ENCODE peak calls at places on chromosomes 3 and 15, in seven cellular contexts. Q is sigmoid colon, L is ovary, U is suprapubic skin, M is SK-N-SH, I is tibial nerve, G is A549. P is an unnamed sample. For H3K4me1, the result is how much of the 10 kb centered on the place peaks cover.

GRCh38 chr3:183172051-183172639 is 9.6 kb upstream of the LAMP3 start:
- DNase-seq in G (no peak), U (no peak), Q (no peak), L (no peak), M (no peak), I (no peak), P (no peak)

GRCh38 chr3:118272976-118273375 is 761.7 kb downstream of the IGSF11 start:
- DNase-seq in U (no peak), Q (no peak), I (no peak), L (no peak), G (no peak), M (no peak), P (no peak)

GRCh38 chr3:114121996-114122709 is 56.7 kb downstream of the DRD3 start:
- DNase-seq in U (no peak), L (no peak), I (no peak), M (no peak), G (no peak), Q (no peak), P (no peak)

GRCh38 chr15:77266708-77267387 is 153.1 kb downstream of the PEAK1 start:
- DNase-seq in Q (no peak), L (no peak), G (peak), M (no peak), I (no peak), U (no peak), P (no peak)

GRCh38 chr3:12999147-13000140 is 73.8 kb downstream of the IQSEC1 start:
- DNase-seq in Q (peak), G (no peak), I (peak), M (no peak), L (peak), U (peak), P (peak)

GRCh38 chr3:134535186-134535974 is 49.5 kb downstream of the CEP63 start:
- DNase-seq in Q (no peak), U (no peak), M (no peak), G (no peak), L (no peak), I (no peak), P (no peak)

GRCh38 chr3:166420071-166420470 is 582.8 kb upstream of the BCHE start:
- DNase-seq in M (no peak), L (no peak), I (no peak), G (no peak), U (no peak), Q (no peak), P (no peak)

GRCh38 chr15:41989573-41990242 is 17.4 kb upstream of the EHD4 start:
- DNase-seq in U (peak), G (peak), L (peak), M (peak), Q (peak), I (peak), P (peak)

GRCh38 chr3:149090907-149091306 is 4.6 kb upstream of the HLTF start:
- DNase-seq in M (no peak), U (no peak), L (no peak), I (no peak), G (no peak), Q (no peak), P (no peak)

GRCh38 chr3:167876603-167877325 is 141.2 kb downstream of the SERPINI1 start:
- DNase-seq in G (no peak), I (peak), Q (no peak), U (no peak), M (no peak), L (no peak), P (no peak)

GRCh38 chr3:30457081-30457480 is 149.3 kb upstream of the TGFBR2 start:
- DNase-seq in L (no peak), Q (no peak), U (no peak), I (no peak), M (no peak), G (no peak), P (no peak)

GRCh38 chr15:39365161-39365560 is 215.7 kb upstream of the THBS1 start:
- DNase-seq in M (no peak), L (no peak), I (no peak), Q (no peak), U (no peak), G (no peak), P (no peak)

GRCh38 chr3:69292959-69293574 is 92.8 kb downstream of the FRMD4B start:
- DNase-seq in L (no peak), G (no peak), U (no peak), I (no peak), M (no peak), Q (no peak), P (no peak)

GRCh38 chr3:124634210-124635168 is 95.8 kb upstream of the UMPS start:
- DNase-seq in L (no peak), I (no peak), G (peak), Q (no peak), M (no peak), U (no peak), P (peak)

GRCh38 chr3:136336329-136337100 is 86.4 kb downstream of the PCCB start:
- DNase-seq in M (no peak), I (no peak), Q (no peak), G (no peak), L (no peak), U (no peak), P (no peak)

GRCh38 chr3:171465768-171466167 is 5.6 kb upstream of the TNIK start:
- DNase-seq in M (no peak), L (no peak), G (no peak), Q (no peak), I (no peak), U (no peak), P (no peak)

GRCh38 chr3:24373198-24373959 is 121.3 kb downstream of the THRB start:
- DNase-seq in G (no peak), M (no peak), Q (peak), I (no peak), U (no peak), L (no peak), P (no peak)

GRCh38 chr15:74433592-74434259 is at the start of gene SEMA7A:
- DNase-seq in I (peak), M (peak), U (peak), L (peak), Q (peak), G (peak), P (peak)

GRCh38 chr3:60758169-60758568 is 493.1 kb downstream of the FHIT start:
- DNase-seq in Q (no peak), G (no peak), L (no peak), I (no peak), U (no peak), M (no peak), P (no peak)

GRCh38 chr3:72888546-72889309 is 882 bp downstream of the GXYLT2 start:
- DNase-seq in Q (no peak), I (no peak), G (no peak), L (no peak), U (no peak), M (no peak), P (peak)

GRCh38 chr3:72890166-72890925 is 2.5 kb downstream of the GXYLT2 start:
- DNase-seq in Q (no peak), L (peak), U (no peak), I (no peak), G (no peak), M (no peak), P (no peak)

GRCh38 chr3:72891053-72891855 is 3.4 kb downstream of the GXYLT2 start:
- DNase-seq in L (peak), Q (peak), G (no peak), I (peak), U (peak), M (peak), P (peak)

GRCh38 chr3:72887723-72888545 is at the start of gene GXYLT2:
- DNase-seq in Q (peak), U (peak), G (peak), L (peak), I (peak), M (peak), P (peak)

DNA sequence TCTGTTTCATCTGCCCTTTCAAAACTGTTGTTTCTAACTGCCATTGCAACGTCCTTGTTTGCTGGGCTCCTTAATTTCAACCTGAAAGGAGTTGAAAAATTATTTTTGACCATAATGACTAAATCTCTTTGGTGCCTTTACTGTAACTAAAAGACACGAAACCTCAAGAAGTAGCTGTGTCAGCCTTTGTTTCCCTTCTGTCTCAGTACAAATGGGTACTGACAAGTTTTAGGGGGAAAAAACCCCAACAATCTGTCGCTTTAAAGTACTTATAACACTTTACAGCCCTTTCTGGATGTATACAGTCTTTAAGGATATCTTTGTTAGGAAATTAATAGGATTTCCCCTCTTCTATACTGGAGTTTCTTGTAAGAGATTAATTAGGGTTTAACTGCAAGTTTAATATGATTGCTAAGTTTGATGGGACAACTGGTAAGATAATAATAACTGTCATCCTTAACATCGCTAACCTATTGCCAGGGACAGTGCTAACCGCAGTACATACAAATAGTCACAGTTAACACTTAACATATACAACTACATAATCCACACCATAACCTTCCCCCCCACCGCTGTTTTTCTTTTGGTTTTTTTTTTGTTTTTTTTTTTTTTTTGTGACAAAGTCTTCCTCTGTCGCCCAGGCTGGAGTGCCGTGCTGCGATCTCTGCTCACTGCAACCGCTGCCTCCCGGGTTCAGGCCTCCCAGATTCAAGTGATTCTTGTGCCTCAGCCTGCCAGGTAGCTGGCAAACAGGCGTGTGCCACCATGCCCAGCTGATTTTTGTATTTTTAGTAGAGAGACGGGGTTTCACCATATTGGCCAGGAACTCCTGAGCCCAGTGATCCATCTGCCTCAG is 1.7 kb downstream of the GXYLT2 start:
- DNase-seq in I (no peak), G (no peak), M (no peak), L (no peak), Q (no peak), U (no peak), P (no peak)
- H3K4me3 ChIP-seq in I (peak), G (no peak), M (peak), L (peak), Q (peak), U (peak), P (no peak)

DNA sequence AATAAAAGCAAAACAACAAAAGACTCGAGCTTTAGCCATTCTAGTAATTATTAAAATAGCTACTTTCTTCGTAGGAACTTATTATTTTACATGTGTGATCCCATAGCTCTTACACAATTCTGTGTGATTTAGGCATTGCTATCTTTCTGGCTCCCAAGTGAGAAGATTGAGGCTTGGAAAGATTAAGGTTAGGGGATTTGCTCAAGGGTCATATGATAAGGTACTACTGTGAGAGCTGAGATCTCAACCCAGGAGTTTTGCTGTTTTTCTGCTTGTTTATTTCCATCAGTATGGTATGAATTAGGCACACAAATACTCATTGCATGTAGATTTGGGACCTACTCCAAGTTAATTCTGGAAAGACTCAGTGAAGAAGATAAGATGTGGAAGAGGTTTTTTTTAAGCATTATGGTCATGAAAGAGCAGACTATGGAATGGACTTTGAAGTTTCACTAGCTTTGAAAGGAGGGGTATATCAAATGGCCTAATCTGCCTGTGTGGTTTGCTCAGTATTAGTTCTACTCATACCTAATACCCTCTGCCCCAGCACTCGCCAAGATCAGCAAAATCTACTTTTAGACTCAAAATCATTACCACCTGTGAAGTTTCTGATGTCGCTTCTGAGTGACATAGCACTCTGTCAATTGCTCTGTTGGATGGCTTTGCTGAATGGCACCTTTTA is 12.4 kb downstream of the MBNL1 start:
- DNase-seq in L (no peak), U (no peak), I (no peak), Q (no peak), M (no peak), G (no peak), P (no peak)
- H3K4me1 ChIP-seq in L (under half), U (half or more), I (half or more), Q (half or more), M (under half), G (half or more), P (half or more)

GRCh38 chr3:123375014-123375940 is 73.6 kb downstream of the ADCY5 start:
- DNase-seq in G (no peak), U (peak), I (no peak), Q (peak), M (no peak), L (peak), P (no peak)
- TF ChIP-seq EP300 in G (no peak), U (no peak), I (no peak), Q (peak), M (no peak), L (no peak), P (no peak)

DNA sequence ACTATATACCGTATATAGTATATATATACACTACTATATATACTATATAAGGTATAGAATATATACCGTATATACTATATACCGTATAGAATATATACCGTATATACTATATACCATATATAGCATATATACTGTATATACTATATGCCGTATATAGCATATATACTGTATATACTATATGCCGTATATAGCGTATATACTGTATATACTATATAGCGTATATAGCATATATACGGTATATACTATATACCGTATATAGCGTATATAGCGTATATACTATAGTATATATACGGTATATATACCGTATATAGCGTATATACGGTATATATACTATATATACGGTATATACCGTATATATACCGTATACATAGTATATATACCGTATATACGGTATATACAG is 22.6 kb upstream of the HDGFL3 start:
- DNase-seq in Q (no peak), U (no peak), M (no peak), L (no peak), I (no peak), G (no peak), P (no peak)
- H3K4me3 ChIP-seq in Q (no peak), U (no peak), M (no peak), L (no peak), I (no peak), G (no peak), P (no peak)

DNA sequence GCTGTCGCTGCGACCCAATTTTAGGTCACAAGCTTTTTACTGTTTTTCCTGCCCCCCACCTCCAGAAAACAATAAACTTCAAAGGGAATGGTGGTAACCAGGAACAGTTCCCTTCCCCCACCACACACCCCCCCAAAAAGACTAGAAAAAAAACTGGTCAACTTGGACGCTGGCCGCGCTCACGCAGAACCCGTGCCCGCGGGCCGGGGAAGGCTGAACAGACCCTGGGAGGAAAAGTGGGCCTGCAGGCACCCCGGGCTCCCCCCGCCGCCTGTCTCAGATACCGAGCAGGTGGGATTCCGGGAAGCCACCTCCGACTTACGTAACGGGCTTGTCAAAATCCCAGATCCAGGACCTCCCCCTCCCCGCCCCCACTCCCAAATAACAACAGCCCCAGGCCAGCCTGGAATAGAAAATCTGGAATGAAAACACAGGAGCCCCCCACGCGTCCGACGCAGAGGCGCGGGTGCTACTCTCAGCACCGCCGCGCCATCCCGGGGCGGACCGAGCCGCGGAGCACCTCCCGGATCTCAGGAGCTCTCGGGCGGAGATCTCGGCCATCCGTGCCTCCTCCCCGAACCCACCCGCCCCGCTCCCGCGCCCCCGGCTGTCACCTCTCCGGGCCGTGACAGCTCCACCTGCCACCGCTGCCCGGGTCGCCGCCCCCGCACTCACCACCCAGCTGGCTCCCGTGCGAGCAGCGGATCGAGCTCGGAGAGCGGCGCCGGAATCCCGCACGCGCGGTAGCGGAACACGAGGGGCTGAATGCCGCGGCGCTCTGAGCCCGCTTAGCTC is 561 bp downstream of the DENND4A start:
- DNase-seq in L (peak), U (peak), M (no peak), I (peak), Q (peak), G (peak), P (peak)
- H3K4me1 ChIP-seq in L (under half), U (under half), M (under half), I (under half), Q (under half), G (under half), P (under half)

P was measured in transverse colon.